ENCODE peak calls at places on chromosomes 4 and X, in nine cellular contexts. One of them, this sample, is unnamed.
A peak's percentile ranks its signal among the peaks of the same experiment; 100 is the strongest.

GRCh38 chr4:39383690-39384089 is 17.5 kb upstream of the RFC1 start:
- DNase-seq in activated T-helper 1 cell treated with anti-CD3 and anti-CD28 coated beads, Interleukin-12 subunit alpha, Interleukin-12 subunit beta, Interleukin-2, Interleukin-4 antibody, amounts not matched to agents 30 ng/mL and 10 ng/mL and 1 ng/mL, durations not matched to agents 14 hours and 24 hours and 36 hours: no peak
- DNase-seq in transverse colon: no peak
- DNase-seq in RPMI8226: no peak
- DNase-seq in aorta: no peak
- DNase-seq in lung microvascular endothelial cell: no peak
- DNase-seq in naive thymus-derived CD4-positive, alpha-beta T cell: no peak
- DNase-seq in astrocyte: no peak
- DNase-seq in stimulated activated CD8-positive, alpha-beta memory T cell treated with anti-CD3 and anti-CD28 coated beads, Interleukin-4, amount 100 ng/mL, for 4 hours: no peak
- DNase-seq in this sample: no peak

GRCh38 chrX:84044051-84044450 is 143.9 kb downstream of the RPS6KA6 start:
- DNase-seq in transverse colon: no peak
- DNase-seq in stimulated activated CD8-positive, alpha-beta memory T cell treated with anti-CD3 and anti-CD28 coated beads, Interleukin-4, amount 100 ng/mL, for 4 hours: no peak
- DNase-seq in lung microvascular endothelial cell: no peak
- DNase-seq in astrocyte: no peak
- DNase-seq in naive thymus-derived CD4-positive, alpha-beta T cell: no peak
- DNase-seq in RPMI8226: no peak
- DNase-seq in aorta: no peak
- DNase-seq in activated T-helper 1 cell treated with anti-CD3 and anti-CD28 coated beads, Interleukin-12 subunit alpha, Interleukin-12 subunit beta, Interleukin-2, Interleukin-4 antibody, amounts not matched to agents 30 ng/mL and 10 ng/mL and 1 ng/mL, durations not matched to agents 14 hours and 24 hours and 36 hours: no peak
- DNase-seq in this sample: no peak

GRCh38 chr4:107391630-107392028 is 328.4 kb downstream of the PAPSS1 start:
- DNase-seq in stimulated activated CD8-positive, alpha-beta memory T cell treated with anti-CD3 and anti-CD28 coated beads, Interleukin-4, amount 100 ng/mL, for 4 hours: no peak
- DNase-seq in lung microvascular endothelial cell: no peak
- DNase-seq in activated T-helper 1 cell treated with anti-CD3 and anti-CD28 coated beads, Interleukin-12 subunit alpha, Interleukin-12 subunit beta, Interleukin-2, Interleukin-4 antibody, amounts not matched to agents 30 ng/mL and 10 ng/mL and 1 ng/mL, durations not matched to agents 14 hours and 24 hours and 36 hours: no peak
- DNase-seq in RPMI8226: no peak
- DNase-seq in astrocyte: no peak
- DNase-seq in transverse colon: no peak
- DNase-seq in naive thymus-derived CD4-positive, alpha-beta T cell: no peak
- DNase-seq in aorta: no peak
- DNase-seq in this sample: no peak

GRCh38 chr4:74501579-74501978 is 56.6 kb downstream of the AREG start:
- DNase-seq in lung microvascular endothelial cell: no peak
- DNase-seq in naive thymus-derived CD4-positive, alpha-beta T cell: no peak
- DNase-seq in aorta: no peak
- DNase-seq in astrocyte: peak; percentile 89
- DNase-seq in activated T-helper 1 cell treated with anti-CD3 and anti-CD28 coated beads, Interleukin-12 subunit alpha, Interleukin-12 subunit beta, Interleukin-2, Interleukin-4 antibody, amounts not matched to agents 30 ng/mL and 10 ng/mL and 1 ng/mL, durations not matched to agents 14 hours and 24 hours and 36 hours: no peak
- DNase-seq in transverse colon: no peak
- DNase-seq in RPMI8226: no peak
- DNase-seq in stimulated activated CD8-positive, alpha-beta memory T cell treated with anti-CD3 and anti-CD28 coated beads, Interleukin-4, amount 100 ng/mL, for 4 hours: no peak
- DNase-seq in this sample: no peak

GRCh38 chrX:107168259-107168658 is 38.0 kb downstream of the NUP62CL start:
- DNase-seq in naive thymus-derived CD4-positive, alpha-beta T cell: no peak
- DNase-seq in transverse colon: no peak
- DNase-seq in astrocyte: no peak
- DNase-seq in stimulated activated CD8-positive, alpha-beta memory T cell treated with anti-CD3 and anti-CD28 coated beads, Interleukin-4, amount 100 ng/mL, for 4 hours: no peak
- DNase-seq in activated T-helper 1 cell treated with anti-CD3 and anti-CD28 coated beads, Interleukin-12 subunit alpha, Interleukin-12 subunit beta, Interleukin-2, Interleukin-4 antibody, amounts not matched to agents 30 ng/mL and 10 ng/mL and 1 ng/mL, durations not matched to agents 14 hours and 24 hours and 36 hours: no peak
- DNase-seq in aorta: no peak
- DNase-seq in RPMI8226: no peak
- DNase-seq in lung microvascular endothelial cell: no peak
- DNase-seq in this sample: no peak

GRCh38 chr4:167020410-167020809 is 213.9 kb downstream of the SPOCK3 start:
- DNase-seq in RPMI8226: no peak
- DNase-seq in transverse colon: no peak
- DNase-seq in aorta: no peak
- DNase-seq in naive thymus-derived CD4-positive, alpha-beta T cell: no peak
- DNase-seq in stimulated activated CD8-positive, alpha-beta memory T cell treated with anti-CD3 and anti-CD28 coated beads, Interleukin-4, amount 100 ng/mL, for 4 hours: no peak
- DNase-seq in lung microvascular endothelial cell: peak; percentile 17
- DNase-seq in activated T-helper 1 cell treated with anti-CD3 and anti-CD28 coated beads, Interleukin-12 subunit alpha, Interleukin-12 subunit beta, Interleukin-2, Interleukin-4 antibody, amounts not matched to agents 30 ng/mL and 10 ng/mL and 1 ng/mL, durations not matched to agents 14 hours and 24 hours and 36 hours: no peak
- DNase-seq in astrocyte: no peak
- DNase-seq in this sample: no peak

GRCh38 chr4:21451032-21451431 is 497.5 kb downstream of the KCNIP4 start:
- DNase-seq in astrocyte: peak; percentile 81
- DNase-seq in naive thymus-derived CD4-positive, alpha-beta T cell: no peak
- DNase-seq in stimulated activated CD8-positive, alpha-beta memory T cell treated with anti-CD3 and anti-CD28 coated beads, Interleukin-4, amount 100 ng/mL, for 4 hours: no peak
- DNase-seq in transverse colon: no peak
- DNase-seq in aorta: no peak
- DNase-seq in lung microvascular endothelial cell: no peak
- DNase-seq in RPMI8226: no peak
- DNase-seq in activated T-helper 1 cell treated with anti-CD3 and anti-CD28 coated beads, Interleukin-12 subunit alpha, Interleukin-12 subunit beta, Interleukin-2, Interleukin-4 antibody, amounts not matched to agents 30 ng/mL and 10 ng/mL and 1 ng/mL, durations not matched to agents 14 hours and 24 hours and 36 hours: no peak
- DNase-seq in this sample: no peak

GRCh38 chrX:5051831-5052491 is 1176.7 kb downstream of the NLGN4X start:
- DNase-seq in transverse colon: peak; percentile 13
- DNase-seq in activated T-helper 1 cell treated with anti-CD3 and anti-CD28 coated beads, Interleukin-12 subunit alpha, Interleukin-12 subunit beta, Interleukin-2, Interleukin-4 antibody, amounts not matched to agents 30 ng/mL and 10 ng/mL and 1 ng/mL, durations not matched to agents 14 hours and 24 hours and 36 hours: no peak
- DNase-seq in lung microvascular endothelial cell: no peak
- DNase-seq in stimulated activated CD8-positive, alpha-beta memory T cell treated with anti-CD3 and anti-CD28 coated beads, Interleukin-4, amount 100 ng/mL, for 4 hours: no peak
- DNase-seq in naive thymus-derived CD4-positive, alpha-beta T cell: no peak
- DNase-seq in astrocyte: peak; percentile 94
- DNase-seq in RPMI8226: no peak
- DNase-seq in aorta: peak; percentile 88
- DNase-seq in this sample: no peak

GRCh38 chrX:140510895-140511295 is 6.0 kb upstream of the SOX3 start:
- DNase-seq in astrocyte: no peak
- DNase-seq in naive thymus-derived CD4-positive, alpha-beta T cell: no peak
- DNase-seq in RPMI8226: no peak
- DNase-seq in transverse colon: no peak
- DNase-seq in lung microvascular endothelial cell: no peak
- DNase-seq in stimulated activated CD8-positive, alpha-beta memory T cell treated with anti-CD3 and anti-CD28 coated beads, Interleukin-4, amount 100 ng/mL, for 4 hours: no peak
- DNase-seq in aorta: no peak
- DNase-seq in activated T-helper 1 cell treated with anti-CD3 and anti-CD28 coated beads, Interleukin-12 subunit alpha, Interleukin-12 subunit beta, Interleukin-2, Interleukin-4 antibody, amounts not matched to agents 30 ng/mL and 10 ng/mL and 1 ng/mL, durations not matched to agents 14 hours and 24 hours and 36 hours: no peak
- DNase-seq in this sample: no peak

This sample was measured in effector memory CD4-positive, alpha-beta T cell.